ENCODE peak calls at places on chromosomes 3 and 15, in four cellular contexts. S is psoas muscle, V is uterus, H is body of pancreas. X is an unnamed sample.

GRCh38 chr15:59685737-59686297 is 3.3 kb downstream of the BNIP2 start:
- DNase-seq in H (no peak), S (no peak), V (no peak), X (no peak)

GRCh38 chr3:50610181-50610971 is 1.2 kb downstream of the CISH start:
- DNase-seq in H (peak; percentile 75), S (peak; percentile 74), V (no peak), X (no peak)

GRCh38 chr15:55649058-55649423 is 60.9 kb upstream of the PYGO1 start:
- DNase-seq in H (no peak), S (no peak), V (no peak), X (no peak)

GRCh38 chr15:60899322-60899966 is 329.7 kb downstream of the RORA start:
- DNase-seq in H (no peak), S (no peak), V (no peak), X (no peak)

GRCh38 chr3:143199998-143200909 is 80.7 kb downstream of the CHST2 start:
- DNase-seq in V (no peak), S (no peak), H (no peak), X (no peak)

GRCh38 chr3:160124224-160124623 is 101.0 kb upstream of the C3orf80 start:
- DNase-seq in V (no peak), H (no peak), S (no peak), X (no peak)

GRCh38 chr3:10983219-10983916 is 9.2 kb upstream of the SLC6A1 start:
- DNase-seq in H (peak; percentile 54), S (no peak), V (no peak), X (no peak)

GRCh38 chr3:130582457-130583155 is 65.6 kb downstream of the COL6A6 start:
- DNase-seq in V (peak; percentile 15), S (no peak), H (no peak), X (no peak)

GRCh38 chr3:15875016-15875689 is 77.4 kb upstream of the ANKRD28 start:
- DNase-seq in S (no peak), V (no peak), H (no peak), X (no peak)

GRCh38 chr3:141646760-141647561 is 91.1 kb upstream of the RNF7 start:
- DNase-seq in H (peak; percentile 86), V (no peak), S (no peak), X (no peak)

GRCh38 chr3:14605070-14605469 is 46.5 kb upstream of the CCDC174 start:
- DNase-seq in H (no peak), V (no peak), S (no peak), X (no peak)

GRCh38 chr3:196931157-196931556 is 11.2 kb downstream of the NCBP2 start:
- DNase-seq in S (no peak), H (no peak), V (no peak), X (no peak)

GRCh38 chr3:124492824-124493223 is 237.4 kb upstream of the UMPS start:
- DNase-seq in H (peak; percentile 68), V (peak; percentile 39), S (no peak), X (no peak)

GRCh38 chr15:51234181-51234927 is 104.0 kb downstream of the CYP19A1 start:
- DNase-seq in H (no peak), V (no peak), S (no peak), X (no peak)

GRCh38 chr3:45817788-45818523 is 21.6 kb upstream of the SLC6A20 start:
- DNase-seq in V (peak; percentile 90), H (peak; percentile 88), S (peak; percentile 76), X (no peak)

DNA sequence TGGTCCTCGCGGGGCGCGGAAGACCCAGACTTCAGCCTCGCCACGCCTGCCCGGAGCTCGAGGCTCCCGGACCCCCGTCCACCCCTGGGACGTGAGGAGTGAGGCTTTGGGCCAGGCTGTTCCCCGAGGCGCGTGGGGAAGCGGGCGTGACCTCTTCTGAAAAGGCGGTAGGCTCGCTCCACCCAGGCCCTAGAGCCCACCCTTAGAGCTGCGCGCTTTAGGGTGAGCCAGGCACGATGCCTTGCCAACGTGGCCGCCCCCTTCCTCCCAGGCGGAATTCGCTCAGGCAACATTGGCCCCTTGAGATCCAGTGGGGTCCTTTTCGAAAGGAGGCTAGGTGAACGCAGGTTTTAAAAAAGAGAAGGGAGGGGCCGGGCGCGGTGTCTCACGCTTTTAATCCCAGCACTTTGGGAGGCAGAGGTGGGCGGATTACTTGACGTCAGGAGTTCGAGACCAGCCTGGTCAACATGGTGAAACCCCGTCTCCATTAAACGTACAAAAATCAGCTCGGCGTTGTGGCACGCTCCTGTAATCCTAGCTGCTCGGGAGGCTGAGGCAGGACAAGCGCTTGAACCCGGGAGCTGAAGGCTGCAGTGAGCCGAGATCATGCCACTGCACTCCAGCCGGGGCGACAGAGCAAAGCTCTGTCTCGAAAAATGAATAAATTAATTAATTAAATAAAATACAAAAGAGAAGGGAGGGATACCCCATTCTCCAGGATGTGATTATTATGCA is 896 bp upstream of the RPP25 start:
- DNase-seq in S (peak; percentile 63), V (peak; percentile 25), H (no peak), X (no peak)
- H3K27ac ChIP-seq in S (peak overlapping the region; percentile 60), V (peak overlapping the region; percentile 71), H (peak overlapping the region; percentile 83), X (peak overlapping the region; percentile 99)

GRCh38 chr15:69451951-69452701 is 492 bp upstream of the RPLP1 start:
- DNase-seq in H (no peak), S (peak; percentile 57), V (no peak), X (peak; percentile 81)

GRCh38 chr15:69452702-69453513 is at the start of gene RPLP1:
- DNase-seq in V (peak; percentile 96), H (peak; percentile 97), S (peak; percentile 99), X (peak; percentile 96)

GRCh38 chr15:69456208-69457166 is 3.9 kb downstream of the RPLP1 start:
- DNase-seq in S (no peak), H (no peak), V (no peak), X (no peak)

GRCh38 chr15:69457304-69458280 is 5.0 kb downstream of the RPLP1 start:
- DNase-seq in V (no peak), H (no peak), S (no peak), X (no peak)

DNA sequence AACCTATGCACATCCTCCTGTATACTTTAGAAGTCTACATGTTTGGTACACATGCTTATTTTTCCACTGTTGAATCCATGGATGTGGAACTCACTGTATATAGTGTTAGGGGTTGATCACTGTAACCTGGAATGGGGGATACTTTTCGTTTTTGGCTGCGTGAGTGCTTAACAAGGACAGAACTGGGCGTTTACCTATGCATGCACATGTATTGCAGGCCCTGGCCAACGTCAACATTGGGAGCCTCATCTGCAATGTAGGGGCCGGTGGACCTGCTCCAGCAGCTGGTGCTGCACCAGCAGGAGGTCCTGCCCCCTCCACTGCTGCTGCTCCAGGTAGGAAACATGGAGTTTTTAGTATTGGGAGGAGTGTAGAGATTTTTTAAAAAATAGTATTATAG is 2.3 kb downstream of the RPLP1 start:
- DNase-seq in S (no peak), V (no peak), H (no peak), X (no peak)
- H3K4me3 ChIP-seq in S (peak overlapping the region; percentile 73), V (no peak overlapping the region), H (no peak overlapping the region), X (peak overlapping the region; percentile 97)

GRCh38 chr3:121975702-121976302 is 46.2 kb downstream of the ILDR1 start:
- DNase-seq in H (no peak), S (no peak), V (no peak), X (no peak)
- TF ChIP-seq CTCF in H (peak; percentile 7), S (no peak), V (no peak), X (no peak)

GRCh38 chr3:188053710-188054379 is 100.1 kb upstream of the LPP start:
- DNase-seq in V (no peak), H (no peak), S (no peak), X (no peak)
- H3K27ac ChIP-seq in V (peak overlapping the region; percentile 97), H (no peak overlapping the region), S (peak overlapping the region; percentile 65), X (peak overlapping the region; percentile 92)

GRCh38 chr3:53044371-53045106 is 1.3 kb downstream of the SFMBT1 start:
- DNase-seq in V (peak; percentile 19), H (peak; percentile 31), S (peak; percentile 67), X (peak; percentile 76)

GRCh38 chr3:53045784-53046170 is at the start of gene SFMBT1:
- DNase-seq in V (peak; percentile 57), S (peak; percentile 86), H (peak; percentile 79), X (peak; percentile 74)

GRCh38 chr3:53045107-53045783 is 628 bp downstream of the SFMBT1 start:
- DNase-seq in S (peak; percentile 88), V (peak; percentile 40), H (peak; percentile 68), X (no peak)

GRCh38 chr3:53042654-53043053 is 3.2 kb downstream of the SFMBT1 start:
- DNase-seq in V (no peak), H (no peak), S (no peak), X (no peak)

DNA sequence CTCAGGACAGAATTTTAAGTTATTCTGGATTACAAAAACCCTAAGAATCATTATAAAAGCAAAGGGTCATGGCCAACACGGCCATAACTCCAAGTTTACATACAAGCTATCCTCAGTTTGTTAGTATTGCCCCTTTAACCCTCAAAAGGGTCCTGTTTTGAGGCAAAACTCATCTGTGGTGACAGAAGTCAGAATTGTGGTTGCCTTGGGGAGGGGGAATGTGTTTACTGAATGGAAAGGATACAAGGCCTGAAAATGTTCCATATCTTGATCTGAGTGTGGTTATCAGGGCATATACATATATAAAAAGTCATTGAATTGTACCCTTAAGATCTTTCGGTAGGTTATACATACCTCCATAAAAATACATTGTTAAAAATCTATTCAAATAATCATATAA is 2.1 kb downstream of the SFMBT1 start:
- DNase-seq in V (no peak), S (no peak), H (no peak), X (no peak)
- H3K4me3 ChIP-seq in V (no peak overlapping the region), S (peak overlapping the region; percentile 92), H (no peak overlapping the region), X (no peak overlapping the region)

GRCh38 chr3:8500208-8500961 is 1.2 kb upstream of the LMCD1 start:
- DNase-seq in H (peak; percentile 73), V (no peak), S (no peak), X (no peak)

GRCh38 chr3:8499181-8499611 is 2.4 kb upstream of the LMCD1 start:
- DNase-seq in S (no peak), H (peak; percentile 62), V (no peak), X (no peak)

GRCh38 chr3:8500966-8501365 is 657 bp upstream of the LMCD1 start:
- DNase-seq in V (no peak), S (no peak), H (no peak), X (no peak)

GRCh38 chr3:8503461-8503860 is 1.8 kb downstream of the LMCD1 start:
- DNase-seq in H (no peak), S (no peak), V (no peak), X (no peak)

DNA sequence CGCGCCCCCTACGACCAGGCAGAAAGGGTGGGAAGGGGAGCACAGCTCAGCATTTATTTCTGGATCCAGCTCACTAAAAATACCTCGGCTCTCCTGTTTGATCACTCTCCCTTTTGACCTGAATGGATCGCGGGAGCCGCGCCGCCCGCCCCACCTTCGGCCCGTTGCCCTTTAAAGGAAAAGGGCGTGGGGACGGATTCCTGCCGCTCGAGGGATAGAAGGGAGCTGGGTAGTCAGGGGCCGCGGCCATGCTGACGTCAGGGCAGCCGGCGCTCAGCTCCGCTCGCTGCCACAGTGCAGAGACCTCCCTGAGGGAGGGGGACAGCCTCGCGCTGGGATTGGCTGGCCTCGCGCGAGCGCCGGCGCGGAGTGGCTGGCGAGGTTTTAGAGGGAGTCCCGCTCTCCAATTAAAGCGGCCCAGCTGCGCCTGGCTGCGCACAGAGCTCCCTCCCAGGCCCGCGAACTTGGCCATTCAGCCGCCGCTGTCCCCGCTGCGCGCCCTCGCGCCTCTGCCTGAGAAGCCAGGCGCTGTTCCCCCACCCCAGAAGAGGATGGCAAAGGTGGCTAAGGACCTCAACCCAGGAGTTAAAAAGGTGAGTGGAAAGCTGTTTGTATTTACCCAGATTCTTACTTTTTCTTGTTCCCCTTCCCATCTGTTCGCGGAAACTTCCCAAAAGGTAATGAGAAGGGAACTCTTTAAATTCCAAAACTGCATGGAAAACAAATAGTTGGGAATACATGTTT is at the start of gene LMCD1:
- DNase-seq in S (peak; percentile 98), V (peak; percentile 94), H (peak; percentile 96), X (peak; percentile 99)
- TF ChIP-seq CTCF in S (peak; percentile 44), V (peak; percentile 38), H (peak; percentile 62), X (no peak)

X was measured in coronary artery.